ENCODE peak calls at places on chromosomes 2 and 18, in four cellular contexts. Y is DMS153; T is stimulated activated CD4-positive, alpha-beta T cell treated with anti-CD3 and anti-CD28 coated beads, TNF-alpha, amount 100 ng/mL, for 48 hours; U is AG04450. O is an unnamed sample.

GRCh38 chr18:35386600-35387366 is 9.6 kb upstream of the ZNF396 start:
- DNase-seq in Y (peak; percentile 63), T (peak; percentile 50), U (peak; percentile 63), O (peak; percentile 80)

GRCh38 chr2:113291191-113291590 is 12.5 kb upstream of the PAX8 start:
- DNase-seq in U (no peak), T (no peak), Y (no peak), O (no peak)

GRCh38 chr2:24538720-24539119 is 47.7 kb downstream of the NCOA1 start:
- DNase-seq in T (no peak), U (no peak), Y (no peak), O (no peak)

GRCh38 chr2:109264595-109265328 is 135.8 kb downstream of the SH3RF3 start:
- DNase-seq in Y (no peak), U (peak; percentile 43), T (no peak), O (peak; percentile 67)

GRCh38 chr2:22055784-22056620 is 932.2 kb downstream of the TDRD15 start:
- DNase-seq in T (no peak), U (no peak), Y (no peak), O (no peak)

GRCh38 chr2:184339966-184340365 is 258.4 kb upstream of the ZNF804A start:
- DNase-seq in U (no peak), T (no peak), Y (no peak), O (no peak)

GRCh38 chr2:238483656-238484055 is 56.9 kb downstream of the ASB1 start:
- DNase-seq in T (no peak), Y (no peak), U (no peak), O (no peak)

GRCh38 chr2:9300829-9301453 is 94.3 kb downstream of the ASAP2 start:
- DNase-seq in Y (no peak), U (no peak), T (no peak), O (no peak)

GRCh38 chr2:199747427-199747826 is 103.6 kb downstream of the FTCDNL1 start:
- DNase-seq in U (no peak), Y (no peak), T (no peak), O (no peak)

GRCh38 chr2:120780402-120780801 is 44.7 kb downstream of the GLI2 start:
- DNase-seq in T (no peak), U (no peak), Y (no peak), O (no peak)

GRCh38 chr2:176088048-176088936 is 4.2 kb upstream of the HOXD13 start:
- DNase-seq in U (no peak), T (no peak), Y (no peak), O (no peak)

GRCh38 chr18:5941869-5942268 is 46.5 kb upstream of the TMEM200C start:
- DNase-seq in T (no peak), Y (no peak), U (no peak), O (no peak)

GRCh38 chr2:14690926-14691325 is 58.4 kb downstream of the LRATD1 start:
- DNase-seq in Y (no peak), U (no peak), T (no peak), O (no peak)

GRCh38 chr2:150487537-150488429 is at the start of gene RND3:
- DNase-seq in T (peak; percentile 31), Y (peak; percentile 96), U (peak; percentile 99), O (peak; percentile 98)

GRCh38 chr2:41941831-41942230 is 106.0 kb upstream of the PKDCC start:
- DNase-seq in T (no peak), Y (no peak), U (no peak), O (no peak)

GRCh38 chr2:230335461-230335863 is 8.5 kb downstream of the SP140L start:
- DNase-seq in Y (no peak), U (no peak), T (no peak), O (no peak)

GRCh38 chr18:9405130-9405529 is 70.2 kb upstream of the RALBP1 start:
- DNase-seq in Y (no peak), T (no peak), U (no peak), O (no peak)

GRCh38 chr2:189534854-189535253 is 45.7 kb downstream of the SLC40A1 start:
- DNase-seq in Y (no peak), U (peak; percentile 26), T (no peak), O (no peak)

GRCh38 chr2:52539026-52539964 is 1228.3 kb upstream of the CHAC2 start:
- DNase-seq in T (no peak), U (peak; percentile 55), Y (no peak), O (no peak)

GRCh38 chr2:69724540-69725159 is 17.3 kb upstream of the ANXA4 start:
- DNase-seq in Y (peak; percentile 60), U (peak; percentile 51), T (peak; percentile 86), O (peak; percentile 65)

GRCh38 chr2:18368008-18368407 is 192.4 kb downstream of the RDH14 start:
- DNase-seq in Y (no peak), T (no peak), U (no peak), O (no peak)

GRCh38 chr2:84217446-84217845 is 241.6 kb downstream of the SUCLG1 start:
- DNase-seq in U (no peak), T (no peak), Y (no peak), O (no peak)

GRCh38 chr2:166609183-166609959 is 115.3 kb upstream of the SCN7A start:
- DNase-seq in U (no peak), T (no peak), Y (peak; percentile 88), O (no peak)

GRCh38 chr2:38277245-38278119 is 99.6 kb downstream of the ATL2 start:
- DNase-seq in Y (peak; percentile 9), T (no peak), U (peak; percentile 24), O (no peak)

GRCh38 chr18:10230072-10230471 is 224.4 kb upstream of the APCDD1 start:
- DNase-seq in U (peak; percentile 4), Y (no peak), T (no peak), O (peak; percentile 55)

GRCh38 chr2:133568172-133568571 is at the start of gene NCKAP5:
- DNase-seq in U (peak; percentile 43), T (no peak), Y (peak; percentile 28), O (peak; percentile 5)